ENCODE peak calls at places on chromosomes 16 and 17, in six cellular contexts. X is mammary epithelial cell; J is left lung; C is CD8-positive, alpha-beta T cell; Q is heart left ventricle; N is CD8-positive, alpha-beta memory T cell. Z is an unnamed sample.

GRCh38 chr17:17752822-17753448 is 71.7 kb downstream of the RAI1 start:
- DNase-seq in Q (no peak), X (no peak), N (no peak), C (no peak), J (peak; percentile 59), Z (no peak)

GRCh38 chr17:68812876-68813584 is 142.2 kb downstream of the ABCA8 start:
- DNase-seq in N (no peak), Q (no peak), J (no peak), C (no peak), X (no peak), Z (no peak)

GRCh38 chr16:11571549-11571948 is 15.2 kb downstream of the LITAF start:
- DNase-seq in Q (no peak), C (no peak), X (no peak), N (no peak), J (peak; percentile 46), Z (no peak)

GRCh38 chr17:31417051-31417792 is 25.7 kb downstream of the RAB11FIP4 start:
- DNase-seq in X (no peak), N (no peak), J (no peak), C (no peak), Q (no peak), Z (no peak)

GRCh38 chr16:21277927-21278706 is at the start of gene CRYM:
- DNase-seq in X (peak; percentile 30), Q (peak; percentile 82), J (peak; percentile 88), N (no peak), C (no peak), Z (peak; percentile 37)

GRCh38 chr17:2796164-2797140 is at the start of gene RAP1GAP2:
- DNase-seq in N (peak; percentile 86), Q (peak; percentile 71), J (peak; percentile 95), C (peak; percentile 44), X (no peak), Z (no peak)

GRCh38 chr16:30786115-30786935 is 680 bp downstream of the ZNF629 start:
- DNase-seq in J (peak; percentile 85), Q (peak; percentile 65), X (peak; percentile 57), N (no peak), C (no peak), Z (peak; percentile 28)

GRCh38 chr16:80746231-80746630 is 58.2 kb downstream of the CDYL2 start:
- DNase-seq in Q (no peak), N (no peak), C (no peak), J (no peak), X (no peak), Z (no peak)

GRCh38 chr16:49128740-49129139 is 152.9 kb downstream of the CBLN1 start:
- DNase-seq in J (no peak), N (no peak), X (no peak), Q (no peak), C (no peak), Z (no peak)

GRCh38 chr16:65287307-65287706 is 165.4 kb upstream of the CDH11 start:
- DNase-seq in Q (no peak), C (no peak), N (no peak), J (no peak), X (no peak), Z (no peak)

GRCh38 chr16:31177136-31177535 is 2.8 kb upstream of the FUS start:
- DNase-seq in C (no peak), Q (no peak), X (peak; percentile 96), N (peak; percentile 55), J (no peak), Z (peak; percentile 73)

GRCh38 chr17:51419476-51419875 is 159.1 kb downstream of the UTP18 start:
- DNase-seq in Q (no peak), J (no peak), N (no peak), C (no peak), X (no peak), Z (no peak)

GRCh38 chr17:60039096-60039495 is 39.6 kb downstream of the HEATR6 start:
- DNase-seq in C (no peak), J (no peak), N (no peak), Q (no peak), X (no peak), Z (no peak)

GRCh38 chr16:724188-725040 is 1.8 kb downstream of the CCDC78 start:
- DNase-seq in C (no peak), Q (no peak), N (no peak), X (no peak), J (no peak), Z (no peak)

GRCh38 chr17:44786551-44787081 is 27.8 kb downstream of the ADAM11 start:
- DNase-seq in J (peak; percentile 37), C (no peak), Q (peak; percentile 86), X (no peak), N (no peak), Z (no peak)

GRCh38 chr17:12666718-12667117 is 1.0 kb downstream of the MYOCD start:
- DNase-seq in C (no peak), N (no peak), Q (no peak), X (no peak), J (no peak), Z (no peak)

GRCh38 chr16:77581706-77582105 is 140.6 kb upstream of the NUDT7 start:
- DNase-seq in N (no peak), Q (no peak), X (no peak), C (no peak), J (no peak), Z (no peak)

GRCh38 chr17:63645775-63646491 is 23.7 kb downstream of the MAP3K3 start:
- DNase-seq in C (no peak), J (no peak), N (no peak), X (peak; percentile 75), Q (no peak), Z (no peak)

GRCh38 chr17:44222112-44222869 is 2.8 kb upstream of the UBTF start:
- DNase-seq in J (peak; percentile 91), Q (peak; percentile 87), C (no peak), N (peak; percentile 37), X (peak; percentile 56), Z (peak; percentile 83)

GRCh38 chr17:79651751-79652150 is 40.9 kb upstream of the RBFOX3 start:
- DNase-seq in N (no peak), Q (no peak), X (no peak), C (no peak), J (no peak), Z (no peak)

GRCh38 chr17:63474174-63474913 is 2.5 kb upstream of the ACE start:
- DNase-seq in N (no peak), Q (peak; percentile 49), C (no peak), J (peak; percentile 6), X (no peak), Z (peak; percentile 15)

GRCh38 chr16:58501242-58502131 is 1.5 kb downstream of the NDRG4 start:
- DNase-seq in N (peak; percentile 24), C (no peak), X (no peak), Q (no peak), J (peak; percentile 80), Z (no peak)

GRCh38 chr17:5049314-5049819 is 14.1 kb upstream of the SLC52A1 start:
- DNase-seq in J (no peak), C (peak; percentile 42), X (no peak), N (peak; percentile 87), Q (no peak), Z (no peak)

GRCh38 chr16:5058476-5058875 is 7.3 kb downstream of the C16orf89 start:
- DNase-seq in X (no peak), J (no peak), N (no peak), Q (peak; percentile 37), C (no peak), Z (no peak)

GRCh38 chr17:49715717-49716279 is 8.0 kb upstream of the SLC35B1 start:
- DNase-seq in X (no peak), N (peak; percentile 88), J (no peak), Q (no peak), C (no peak), Z (no peak)

GRCh38 chr16:87954826-87955225 is 3.6 kb downstream of the BANP start:
- DNase-seq in N (no peak), J (peak; percentile 81), Q (no peak), C (no peak), X (no peak), Z (no peak)

GRCh38 chr16:2719328-2720062 is 529 bp downstream of the PRSS27 start:
- DNase-seq in Q (peak; percentile 55), J (peak; percentile 81), C (no peak), X (no peak), N (no peak), Z (peak; percentile 18)

GRCh38 chr17:71519285-71519684 is 601.5 kb upstream of the SOX9 start:
- DNase-seq in C (no peak), Q (no peak), N (no peak), X (peak; percentile 96), J (no peak), Z (peak; percentile 80)

GRCh38 chr16:12874135-12874534 is 27.3 kb upstream of the SHISA9 start:
- DNase-seq in X (peak; percentile 73), Q (no peak), N (no peak), C (no peak), J (no peak), Z (peak; percentile 54)

GRCh38 chr16:65702707-65703402 is 581.0 kb upstream of the CDH11 start:
- DNase-seq in C (no peak), N (no peak), Q (no peak), X (no peak), J (no peak), Z (no peak)

GRCh38 chr17:68204736-68205135 is 43.1 kb upstream of the AMZ2 start:
- DNase-seq in Q (no peak), C (no peak), J (peak; percentile 80), X (no peak), N (no peak), Z (peak; percentile 61)

GRCh38 chr17:48541574-48542113 is 3.3 kb downstream of the HOXB2 start:
- DNase-seq in X (peak; percentile 70), N (peak; percentile 25), C (no peak), J (peak; percentile 64), Q (peak; percentile 76), Z (no peak)

GRCh38 chr16:79697562-79698112 is 97.1 kb upstream of the MAF start:
- DNase-seq in N (no peak), C (no peak), Q (no peak), X (no peak), J (no peak), Z (no peak)
- H3K27ac ChIP-seq in N (no peak overlapping the region), C (no peak overlapping the region), Q (no peak overlapping the region), X (no peak overlapping the region), J (no peak overlapping the region), Z (no peak overlapping the region)

GRCh38 chr16:85553436-85554113 is 59.5 kb upstream of the GSE1 start:
- DNase-seq in J (peak; percentile 93), N (peak; percentile 69), C (no peak), Q (peak; percentile 84), X (peak; percentile 41), Z (peak; percentile 50)
- H3K4me3 ChIP-seq in J (peak overlapping the region; percentile 78), N (peak overlapping the region; percentile 91), C (peak overlapping the region; percentile 58), Q (peak overlapping the region; percentile 96), X (peak overlapping the region; percentile 74), Z (peak overlapping the region; percentile 91)

DNA sequence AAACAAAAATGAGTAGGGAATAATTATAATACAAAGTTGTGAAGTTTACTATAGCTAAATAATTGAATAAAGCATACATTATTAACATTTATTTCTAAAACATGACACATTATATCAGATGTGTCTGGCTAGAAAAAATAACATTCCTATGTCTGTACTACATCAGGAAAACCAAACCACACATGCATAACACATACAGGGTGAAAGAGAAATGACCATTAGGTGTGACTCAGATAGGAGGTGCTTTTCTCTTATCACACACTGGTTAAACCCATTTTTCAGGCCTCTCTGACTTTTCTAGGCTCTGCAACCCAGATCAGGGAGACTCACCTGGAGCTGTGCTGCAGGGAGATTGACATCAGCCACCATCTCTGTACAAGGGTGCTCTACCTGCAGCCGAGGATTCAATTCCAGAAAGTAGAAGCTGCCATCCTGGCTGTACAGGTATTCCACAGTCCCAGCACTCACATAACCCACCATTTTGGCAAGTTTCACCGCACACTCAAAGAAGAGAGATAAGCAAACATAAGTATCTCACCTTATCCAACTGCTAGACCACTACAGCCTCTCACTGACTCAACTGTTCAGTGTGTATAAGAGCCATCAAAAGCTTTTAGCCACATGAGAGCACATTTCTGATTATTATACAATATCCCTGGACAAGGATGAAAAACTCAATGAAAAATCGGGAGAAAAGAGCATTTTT is 116.6 kb upstream of the C17orf78 start:
- DNase-seq in J (no peak), N (no peak), C (no peak), Q (no peak), X (peak; percentile 81), Z (no peak)
- H3K36me3 ChIP-seq in J (peaks cover 72% of the 10 kb centered on the region), N (peaks cover 8% of the 10 kb centered on the region), C (peaks cover 6% of the 10 kb centered on the region), Q (peaks cover 44% of the 10 kb centered on the region), X (peaks cover 44% of the 10 kb centered on the region), Z (peaks cover 32% of the 10 kb centered on the region)

GRCh38 chr17:74297941-74298340 is 23.9 kb downstream of the DNAI2 start:
- DNase-seq in X (peak; percentile 82), Q (no peak), C (no peak), N (no peak), J (peak; percentile 22), Z (peak; percentile 92)
- H3K27ac ChIP-seq in X (no peak overlapping the region), Q (no peak overlapping the region), C (no peak overlapping the region), N (no peak overlapping the region), J (no peak overlapping the region), Z (peak overlapping the region; percentile 54)